ENCODE peak calls at places on chromosomes 3 and 15, in four cellular contexts. R is GM12878, D is H1, G is HepG2. X is an unnamed sample.

GRCh38 chr15:74573987-74574386 is 33.0 kb downstream of the ARID3B start:
- DNase-seq in R (no peak), G (no peak), D (no peak), X (no peak)

GRCh38 chr3:125165189-125165947 is 47.2 kb downstream of the SLC12A8 start:
- DNase-seq in D (peak), G (peak), R (no peak), X (no peak)

GRCh38 chr15:34721802-34722795 is 32.7 kb downstream of the GJD2 start:
- DNase-seq in R (no peak), D (peak), G (peak), X (no peak)

GRCh38 chr15:72153269-72153668 is 35.1 kb downstream of the SENP8 start:
- DNase-seq in R (no peak), D (peak), G (no peak), X (no peak)

GRCh38 chr3:181713673-181714270 is 2.0 kb downstream of the SOX2 start:
- DNase-seq in G (no peak), D (no peak), R (no peak), X (no peak)

GRCh38 chr3:72329354-72329753 is 518.9 kb downstream of the SHQ1 start:
- DNase-seq in G (no peak), R (no peak), D (no peak), X (no peak)

GRCh38 chr15:90623854-90624253 is 93.3 kb upstream of the BLM start:
- DNase-seq in D (no peak), G (no peak), R (no peak), X (no peak)

GRCh38 chr3:138964923-138965322 is 17.9 kb downstream of the FOXL2NB start:
- DNase-seq in R (no peak), G (no peak), D (no peak), X (no peak)

GRCh38 chr3:55097441-55097840 is 169.6 kb upstream of the LRTM1 start:
- DNase-seq in D (no peak), G (no peak), R (no peak), X (no peak)

GRCh38 chr3:111885578-111885977 is 26.5 kb downstream of the PHLDB2 start:
- DNase-seq in R (no peak), G (no peak), D (no peak), X (no peak)

DNA sequence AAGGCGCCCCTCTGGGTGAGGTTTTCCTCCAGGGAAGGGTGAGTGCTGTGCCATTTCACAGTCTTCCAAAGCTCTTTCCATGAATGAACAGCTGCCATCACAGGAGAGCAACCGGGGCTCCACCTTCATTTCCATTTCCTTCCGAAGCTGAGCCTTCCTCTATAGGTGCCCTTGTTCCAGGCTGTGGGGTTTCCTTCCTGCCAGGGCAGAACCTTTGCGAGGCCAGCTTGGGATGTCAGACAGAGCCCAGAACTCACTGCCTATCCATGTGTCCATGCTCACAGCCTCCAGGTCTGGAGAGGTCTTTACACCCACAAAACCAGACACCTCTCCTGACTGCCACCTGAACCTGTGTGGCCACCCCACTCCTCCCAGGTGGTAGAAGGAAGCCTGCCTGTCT is 49.2 kb downstream of the SLCO2A1 start:
- DNase-seq in D (no peak), R (no peak), G (no peak), X (no peak)
- TF ChIP-seq ATF3 in D (no peak), R (no peak), G (no peak), X (no peak)

DNA sequence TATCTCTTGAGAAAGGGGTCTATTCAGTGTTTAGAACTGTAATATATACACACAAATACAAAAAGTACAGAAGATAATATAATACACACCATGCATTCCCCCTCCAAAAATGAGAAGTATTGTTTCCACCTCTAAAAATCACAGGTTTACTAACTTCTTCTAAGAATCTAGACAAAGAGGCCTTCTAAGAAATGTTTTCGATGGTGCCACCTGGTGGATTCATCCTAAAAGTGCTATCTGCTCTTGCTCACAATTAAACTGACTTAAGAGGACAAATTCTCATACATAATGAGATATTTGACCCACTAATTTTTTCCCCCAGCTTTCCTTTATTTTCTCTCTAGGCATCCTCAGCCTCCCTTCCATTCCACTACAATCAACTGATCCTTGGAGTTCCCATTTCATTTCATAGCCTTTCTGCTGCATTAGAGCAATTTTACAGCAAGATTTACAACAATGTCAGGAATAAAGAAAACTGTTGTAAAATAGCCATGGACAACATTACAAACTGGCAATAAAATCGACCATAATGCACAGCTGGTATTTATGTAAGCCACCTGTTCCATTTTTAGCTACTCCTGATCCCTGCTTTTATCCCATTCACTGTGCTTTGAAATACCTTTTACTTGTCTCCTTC is 124.6 kb downstream of the ARRDC4 start:
- DNase-seq in R (no peak), G (peak), D (no peak), X (peak)
- TF ChIP-seq RFX5 in R (no peak), G (no peak), D (no peak), X (no peak)

GRCh38 chr3:43879166-43879565 is 188.4 kb downstream of the ABHD5 start:
- DNase-seq in G (no peak), D (peak), R (no peak), X (peak)
- TF ChIP-seq ATF3 in G (no peak), D (no peak), R (no peak), X (no peak)

GRCh38 chr15:67407709-67408257 is 113.1 kb upstream of the C15orf61 start:
- DNase-seq in G (no peak), R (no peak), D (no peak), X (no peak)

GRCh38 chr15:67406257-67406861 is 114.6 kb upstream of the C15orf61 start:
- DNase-seq in R (no peak), D (no peak), G (no peak), X (peak)

GRCh38 chr15:67411491-67411890 is 109.4 kb upstream of the C15orf61 start:
- DNase-seq in R (no peak), G (no peak), D (no peak), X (no peak)

GRCh38 chr15:67405208-67406191 is 115.4 kb upstream of the C15orf61 start:
- DNase-seq in R (no peak), D (no peak), G (no peak), X (no peak)

DNA sequence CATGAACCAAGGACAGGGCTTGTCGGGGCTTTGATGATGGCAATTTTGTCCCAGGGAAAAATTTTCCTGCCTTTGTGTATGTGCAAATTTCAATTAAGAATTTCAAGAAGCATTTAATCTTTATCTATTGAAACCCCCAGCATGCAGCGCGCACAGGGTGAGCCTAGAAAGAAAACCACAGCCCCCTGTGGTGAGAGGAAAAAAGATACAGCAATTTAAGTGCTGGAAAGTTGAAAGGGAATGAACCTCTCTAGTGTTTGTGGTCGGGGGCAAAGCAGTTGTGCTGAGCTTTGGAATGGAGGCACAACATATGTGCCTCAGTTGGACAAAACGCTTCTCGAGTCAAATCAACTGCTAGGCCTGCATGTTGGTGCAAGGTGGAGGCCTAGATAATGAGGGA is 111.8 kb upstream of the C15orf61 start:
- DNase-seq in G (no peak), D (no peak), R (no peak), X (peak)
- TF ChIP-seq RFX5 in G (no peak), D (no peak), R (no peak), X (no peak)

GRCh38 chr3:154898916-154899315 is 181.2 kb upstream of the MME start:
- DNase-seq in G (no peak), D (no peak), R (no peak), X (no peak)

GRCh38 chr3:154900777-154901176 is 179.3 kb upstream of the MME start:
- DNase-seq in G (no peak), D (no peak), R (no peak), X (no peak)

GRCh38 chr3:154904328-154904727 is 175.8 kb upstream of the MME start:
- DNase-seq in G (peak), R (no peak), D (no peak), X (peak)

GRCh38 chr3:154898398-154898797 is 181.7 kb upstream of the MME start:
- DNase-seq in D (no peak), G (no peak), R (no peak), X (no peak)

DNA sequence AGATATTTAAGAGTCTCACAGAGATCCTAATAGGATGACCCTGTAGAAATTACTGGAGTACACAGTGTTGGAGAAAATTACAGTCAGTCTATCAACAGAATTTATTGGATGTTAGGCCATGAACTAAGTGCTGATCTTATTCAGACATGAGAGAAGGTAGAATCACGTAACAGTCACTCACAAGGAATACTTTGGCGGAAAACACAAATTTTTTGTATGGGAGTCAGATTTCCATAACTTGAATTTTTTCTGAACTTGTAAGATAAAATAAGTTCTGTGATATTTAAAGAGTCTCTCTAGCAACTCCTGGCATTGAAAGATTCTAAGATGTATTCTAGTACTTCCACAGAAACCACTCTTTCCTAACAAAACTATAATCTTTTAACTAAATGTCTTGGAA is 178.9 kb upstream of the MME start:
- DNase-seq in D (no peak), R (no peak), G (no peak), X (no peak)
- TF ChIP-seq ATF3 in D (no peak), R (no peak), G (no peak), X (no peak)

DNA sequence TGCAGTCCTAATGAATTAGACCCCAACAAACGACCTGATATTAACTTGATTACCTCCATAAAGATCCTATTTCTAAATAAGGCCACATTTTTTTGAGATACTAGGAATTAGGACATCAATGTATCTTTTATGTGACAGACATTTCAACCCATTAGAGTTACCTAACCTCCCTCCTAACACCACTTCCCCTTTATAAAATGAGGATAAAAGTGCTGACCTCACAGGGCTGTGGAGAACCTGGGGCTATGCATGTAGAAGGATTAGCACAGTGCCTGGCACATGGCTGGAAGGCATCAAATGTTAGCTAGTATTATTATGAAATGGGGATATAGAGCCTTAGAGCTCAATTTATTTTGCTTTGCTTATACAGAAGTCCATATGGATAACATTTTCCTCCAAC is 53.5 kb upstream of the LRRN1 start:
- DNase-seq in R (no peak), G (no peak), D (no peak), X (no peak)
- TF ChIP-seq RFX5 in R (no peak), G (no peak), D (no peak), X (no peak)